ENCODE peak calls at places on chromosomes 3 and 15, in eight cellular contexts. One of them, this sample, is unnamed.

GRCh38 chr15:52171386-52171785 is 19.8 kb downstream of the GNB5 start:
- DNase-seq in D341Med: no peak
- DNase-seq in left lung: no peak
- DNase-seq in stimulated activated CD8-positive, alpha-beta memory T cell treated with anti-CD3 and anti-CD28 coated beads, Interleukin-7, amount 100 ng/mL, for 1 hour: no peak
- DNase-seq in A549: no peak
- DNase-seq in hepatocyte: no peak
- DNase-seq in non-pigmented ciliary epithelial cell: no peak
- DNase-seq in fibroblast of pulmonary artery: peak
- DNase-seq in this sample: no peak

GRCh38 chr3:25430942-25431570 is 3.0 kb downstream of the RARB start:
- DNase-seq in hepatocyte: no peak
- DNase-seq in fibroblast of pulmonary artery: peak
- DNase-seq in stimulated activated CD8-positive, alpha-beta memory T cell treated with anti-CD3 and anti-CD28 coated beads, Interleukin-7, amount 100 ng/mL, for 1 hour: no peak
- DNase-seq in D341Med: no peak
- DNase-seq in left lung: no peak
- DNase-seq in A549: no peak
- DNase-seq in non-pigmented ciliary epithelial cell: no peak
- DNase-seq in this sample: no peak

GRCh38 chr3:178297204-178297603 is 239.0 kb upstream of the KCNMB2 start:
- DNase-seq in non-pigmented ciliary epithelial cell: no peak
- DNase-seq in A549: no peak
- DNase-seq in D341Med: no peak
- DNase-seq in left lung: no peak
- DNase-seq in fibroblast of pulmonary artery: peak
- DNase-seq in stimulated activated CD8-positive, alpha-beta memory T cell treated with anti-CD3 and anti-CD28 coated beads, Interleukin-7, amount 100 ng/mL, for 1 hour: no peak
- DNase-seq in hepatocyte: no peak
- DNase-seq in this sample: no peak

GRCh38 chr3:169327969-169328368 is 335.5 kb downstream of the MECOM start:
- DNase-seq in stimulated activated CD8-positive, alpha-beta memory T cell treated with anti-CD3 and anti-CD28 coated beads, Interleukin-7, amount 100 ng/mL, for 1 hour: no peak
- DNase-seq in hepatocyte: peak
- DNase-seq in fibroblast of pulmonary artery: no peak
- DNase-seq in non-pigmented ciliary epithelial cell: no peak
- DNase-seq in D341Med: no peak
- DNase-seq in left lung: no peak
- DNase-seq in A549: peak
- DNase-seq in this sample: no peak

GRCh38 chr3:113245775-113246174 is 34.4 kb downstream of the BOC start:
- DNase-seq in D341Med: no peak
- DNase-seq in stimulated activated CD8-positive, alpha-beta memory T cell treated with anti-CD3 and anti-CD28 coated beads, Interleukin-7, amount 100 ng/mL, for 1 hour: no peak
- DNase-seq in left lung: no peak
- DNase-seq in A549: no peak
- DNase-seq in fibroblast of pulmonary artery: peak
- DNase-seq in non-pigmented ciliary epithelial cell: no peak
- DNase-seq in hepatocyte: no peak
- DNase-seq in this sample: no peak

GRCh38 chr3:55013145-55013544 is 85.3 kb upstream of the LRTM1 start:
- DNase-seq in D341Med: no peak
- DNase-seq in stimulated activated CD8-positive, alpha-beta memory T cell treated with anti-CD3 and anti-CD28 coated beads, Interleukin-7, amount 100 ng/mL, for 1 hour: no peak
- DNase-seq in left lung: no peak
- DNase-seq in non-pigmented ciliary epithelial cell: no peak
- DNase-seq in hepatocyte: peak
- DNase-seq in A549: peak
- DNase-seq in fibroblast of pulmonary artery: peak
- DNase-seq in this sample: no peak

GRCh38 chr15:40070166-40070557 is 31.2 kb upstream of the SRP14 start:
- DNase-seq in left lung: no peak
- DNase-seq in D341Med: peak
- DNase-seq in A549: no peak
- DNase-seq in hepatocyte: no peak
- DNase-seq in stimulated activated CD8-positive, alpha-beta memory T cell treated with anti-CD3 and anti-CD28 coated beads, Interleukin-7, amount 100 ng/mL, for 1 hour: no peak
- DNase-seq in non-pigmented ciliary epithelial cell: no peak
- DNase-seq in fibroblast of pulmonary artery: no peak
- DNase-seq in this sample: no peak

GRCh38 chr3:104598848-104599501 is 767.7 kb upstream of the ALCAM start:
- DNase-seq in left lung: no peak
- DNase-seq in A549: peak
- DNase-seq in hepatocyte: peak
- DNase-seq in stimulated activated CD8-positive, alpha-beta memory T cell treated with anti-CD3 and anti-CD28 coated beads, Interleukin-7, amount 100 ng/mL, for 1 hour: no peak
- DNase-seq in fibroblast of pulmonary artery: no peak
- DNase-seq in D341Med: no peak
- DNase-seq in non-pigmented ciliary epithelial cell: no peak
- DNase-seq in this sample: no peak

GRCh38 chr3:117036259-117036799 is 326.8 kb downstream of the TUSC7 start:
- DNase-seq in stimulated activated CD8-positive, alpha-beta memory T cell treated with anti-CD3 and anti-CD28 coated beads, Interleukin-7, amount 100 ng/mL, for 1 hour: no peak
- DNase-seq in hepatocyte: peak
- DNase-seq in D341Med: no peak
- DNase-seq in non-pigmented ciliary epithelial cell: no peak
- DNase-seq in fibroblast of pulmonary artery: peak
- DNase-seq in A549: no peak
- DNase-seq in left lung: no peak
- DNase-seq in this sample: peak

GRCh38 chr15:64105113-64105704 is 9.4 kb downstream of the SNX1 start:
- DNase-seq in left lung: no peak
- DNase-seq in A549: no peak
- DNase-seq in D341Med: no peak
- DNase-seq in fibroblast of pulmonary artery: peak
- DNase-seq in non-pigmented ciliary epithelial cell: no peak
- DNase-seq in stimulated activated CD8-positive, alpha-beta memory T cell treated with anti-CD3 and anti-CD28 coated beads, Interleukin-7, amount 100 ng/mL, for 1 hour: no peak
- DNase-seq in hepatocyte: peak
- DNase-seq in this sample: no peak

GRCh38 chr15:83784975-83785374 is 131.1 kb downstream of the ADAMTSL3 start:
- DNase-seq in fibroblast of pulmonary artery: peak
- DNase-seq in A549: no peak
- DNase-seq in left lung: no peak
- DNase-seq in hepatocyte: no peak
- DNase-seq in D341Med: no peak
- DNase-seq in non-pigmented ciliary epithelial cell: no peak
- DNase-seq in stimulated activated CD8-positive, alpha-beta memory T cell treated with anti-CD3 and anti-CD28 coated beads, Interleukin-7, amount 100 ng/mL, for 1 hour: no peak
- DNase-seq in this sample: no peak

GRCh38 chr15:94924057-94924456 is 692.7 kb downstream of the MCTP2 start:
- DNase-seq in left lung: no peak
- DNase-seq in A549: no peak
- DNase-seq in D341Med: no peak
- DNase-seq in non-pigmented ciliary epithelial cell: no peak
- DNase-seq in stimulated activated CD8-positive, alpha-beta memory T cell treated with anti-CD3 and anti-CD28 coated beads, Interleukin-7, amount 100 ng/mL, for 1 hour: no peak
- DNase-seq in fibroblast of pulmonary artery: no peak
- DNase-seq in hepatocyte: no peak
- DNase-seq in this sample: no peak

This sample was measured in AG04449.